ENCODE peak calls at places on chromosomes 2 and 18, in seven cellular contexts. D, A, O, H, G, I and Y are unnamed samples.
A peak's percentile ranks its signal among the peaks of the same experiment; 100 is the strongest.

GRCh38 chr18:8045890-8046289 is 478.8 kb downstream of the PTPRM start:
- DNase-seq in D (peak; percentile 15), A (no peak), O (peak; percentile 10), H (no peak), G (no peak), I (no peak), Y (no peak)

GRCh38 chr18:44834867-44835469 is 154.3 kb downstream of the SETBP1 start:
- DNase-seq in D (no peak), A (no peak), O (no peak), H (no peak), G (peak; percentile 15), I (no peak), Y (no peak)

GRCh38 chr18:41917199-41917598 is 37.8 kb upstream of the PIK3C3 start:
- DNase-seq in D (no peak), A (no peak), O (peak; percentile 27), H (no peak), G (peak; percentile 33), I (no peak), Y (no peak)

GRCh38 chr2:159713691-159714585 is 1.6 kb downstream of the MARCHF7 start:
- DNase-seq in D (no peak), A (no peak), O (peak; percentile 84), H (peak; percentile 16), G (no peak), I (peak; percentile 75), Y (no peak)

GRCh38 chr2:1313240-1313924 is 99.9 kb upstream of the TPO start:
- DNase-seq in D (no peak), A (no peak), O (no peak), H (no peak), G (no peak), I (no peak), Y (no peak)

GRCh38 chr2:74019516-74019915 is 34.8 kb downstream of the TET3 start:
- DNase-seq in D (no peak), A (no peak), O (no peak), H (no peak), G (no peak), I (no peak), Y (no peak)

GRCh38 chr18:33231474-33232317 is 208.8 kb downstream of the CCDC178 start:
- DNase-seq in D (peak; percentile 19), A (peak; percentile 92), O (peak; percentile 68), H (peak; percentile 77), G (peak; percentile 92), I (peak; percentile 55), Y (peak; percentile 89)

GRCh38 chr2:8550481-8550880 is 131.4 kb upstream of the ID2 start:
- DNase-seq in D (no peak), A (no peak), O (no peak), H (no peak), G (no peak), I (no peak), Y (no peak)

GRCh38 chr2:240707791-240708190 is 16.1 kb downstream of the AQP12A start:
- DNase-seq in D (no peak), A (no peak), O (no peak), H (no peak), G (no peak), I (no peak), Y (no peak)

GRCh38 chr2:26849056-26850001 is 1.4 kb downstream of the DPYSL5 start:
- DNase-seq in D (no peak), A (peak; percentile 88), O (no peak), H (no peak), G (peak; percentile 82), I (no peak), Y (peak; percentile 11)

GRCh38 chr18:76380791-76381405 is 114.1 kb downstream of the ZNF516 start:
- DNase-seq in D (peak; percentile 35), A (peak; percentile 72), O (peak; percentile 40), H (peak; percentile 36), G (peak; percentile 88), I (no peak), Y (no peak)

GRCh38 chr18:5628512-5629255 is 84.9 kb upstream of the EPB41L3 start:
- DNase-seq in D (no peak), A (peak; percentile 71), O (peak; percentile 65), H (peak; percentile 29), G (peak; percentile 63), I (peak; percentile 8), Y (peak; percentile 70)

GRCh38 chr18:54828290-54828871 is at the start of gene RAB27B:
- DNase-seq in D (peak; percentile 75), A (peak; percentile 90), O (peak; percentile 90), H (peak; percentile 58), G (peak; percentile 92), I (peak; percentile 89), Y (peak; percentile 87)

GRCh38 chr2:71950256-71951066 is 197.2 kb downstream of the CYP26B1 start:
- DNase-seq in D (no peak), A (no peak), O (peak; percentile 59), H (no peak), G (no peak), I (no peak), Y (no peak)

GRCh38 chr2:178886006-178886405 is 78.8 kb upstream of the TTN start:
- DNase-seq in D (no peak), A (no peak), O (no peak), H (no peak), G (peak; percentile 18), I (peak; percentile 41), Y (no peak)

GRCh38 chr2:184339966-184340365 is 258.4 kb upstream of the ZNF804A start:
- DNase-seq in D (no peak), A (no peak), O (no peak), H (no peak), G (no peak), I (peak; percentile 79), Y (no peak)

GRCh38 chr2:234444242-234444641 is 52.6 kb downstream of the ARL4C start:
- DNase-seq in D (no peak), A (no peak), O (peak; percentile 19), H (no peak), G (no peak), I (no peak), Y (no peak)

GRCh38 chr2:229725716-229726346 is 11.5 kb upstream of the DNER start:
- DNase-seq in D (peak; percentile 33), A (no peak), O (peak; percentile 81), H (no peak), G (no peak), I (peak; percentile 80), Y (peak; percentile 32)

GRCh38 chr2:17107131-17107530 is 411.1 kb downstream of the RAD51AP2 start:
- DNase-seq in D (no peak), A (no peak), O (no peak), H (no peak), G (no peak), I (no peak), Y (no peak)

GRCh38 chr18:50298443-50299284 is 11.2 kb upstream of the CXXC1 start:
- DNase-seq in D (no peak), A (no peak), O (no peak), H (no peak), G (peak; percentile 46), I (no peak), Y (no peak)
- TF ChIP-seq EZH2 in D (no peak), A (no peak), O (no peak), H (no peak), G (peak; percentile 17), I (no peak), Y (no peak)

DNA sequence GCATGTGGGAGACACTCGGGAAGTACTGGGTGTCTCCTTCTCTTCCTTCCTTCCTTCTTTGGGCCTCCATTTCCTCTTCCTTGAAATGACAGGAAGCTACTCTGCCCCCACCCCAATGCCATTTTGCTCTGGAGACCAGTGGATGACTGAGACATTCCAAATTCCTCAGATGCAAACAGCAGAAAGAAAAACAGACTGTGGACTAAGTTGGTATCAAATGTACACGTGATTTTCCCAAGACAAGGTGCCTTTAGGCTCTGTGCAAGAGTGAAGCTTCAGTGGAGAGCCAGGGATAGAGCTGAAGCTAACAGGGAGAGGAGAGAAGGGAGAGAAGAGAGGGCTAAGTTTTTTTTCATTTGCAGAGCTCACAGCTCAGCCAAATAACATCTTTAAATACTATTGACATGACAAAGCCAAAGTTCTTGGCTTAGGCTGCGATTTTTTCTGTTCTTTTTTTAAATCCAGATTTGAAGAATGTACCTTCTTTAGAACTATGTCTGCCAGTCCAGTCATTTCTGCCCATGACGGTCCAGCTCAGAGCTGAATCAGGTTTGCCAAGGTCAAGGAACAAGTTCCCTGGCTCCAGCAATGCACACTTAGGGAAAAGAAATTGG is 84.5 kb upstream of the LCLAT1 start:
- DNase-seq in D (no peak), A (no peak), O (peak; percentile 82), H (no peak), G (no peak), I (peak; percentile 28), Y (no peak)
- TF ChIP-seq EZH2phosphoT487 in D (no peak), A (no peak), O (no peak), H (no peak), G (no peak), I (no peak), Y (no peak)

GRCh38 chr18:71673954-71674353 is 870.2 kb downstream of the CBLN2 start:
- DNase-seq in D (no peak), A (no peak), O (no peak), H (no peak), G (no peak), I (no peak), Y (no peak)
- TF ChIP-seq EZH2 in D (no peak), A (no peak), O (no peak), H (no peak), G (no peak), I (no peak), Y (no peak)

DNA sequence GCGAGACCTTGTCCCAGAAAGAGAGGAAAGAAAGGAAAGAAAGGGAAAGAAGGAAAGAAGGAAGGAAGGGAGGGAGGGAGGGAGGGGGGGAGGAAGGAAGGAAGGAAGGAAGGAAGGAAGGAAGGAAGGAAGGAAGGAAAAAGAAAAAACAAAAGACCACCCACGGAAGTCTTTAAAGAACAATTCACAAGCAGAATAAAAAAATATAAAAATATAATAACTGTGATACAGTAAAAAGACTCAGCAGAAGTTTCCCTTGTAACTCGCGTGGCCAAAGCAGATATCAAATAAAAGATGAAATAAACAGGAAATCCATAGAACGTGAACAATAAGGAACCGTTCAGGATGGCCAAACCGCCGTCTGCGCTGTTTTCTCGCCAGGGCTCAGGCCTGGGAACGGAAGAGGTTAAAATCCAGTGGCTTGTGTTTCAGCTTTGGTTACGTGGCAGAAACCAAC is 1.2 kb upstream of the SLC1A4 start:
- DNase-seq in D (no peak), A (no peak), O (peak; percentile 96), H (no peak), G (peak; percentile 83), I (peak; percentile 75), Y (no peak)
- TF ChIP-seq EZH2phosphoT487 in D (no peak), A (no peak), O (no peak), H (no peak), G (no peak), I (no peak), Y (no peak)